ENCODE peak calls at places on chromosomes 2 and 18, in six cellular contexts. One of them, this sample, is unnamed.

GRCh38 chr2:175631247-175631628 is 370.8 kb downstream of the LNPK start:
- DNase-seq in pancreas: no peak
- DNase-seq in fibroblast of pulmonary artery: no peak
- DNase-seq in mammary epithelial cell: peak
- DNase-seq in spleen: no peak
- DNase-seq in fibroblast of mammary gland: peak
- DNase-seq in this sample: peak

GRCh38 chr2:120037995-120038541 is 25.2 kb downstream of the EPB41L5 start:
- DNase-seq in pancreas: no peak
- DNase-seq in mammary epithelial cell: peak
- DNase-seq in fibroblast of mammary gland: peak
- DNase-seq in fibroblast of pulmonary artery: peak
- DNase-seq in spleen: no peak
- DNase-seq in this sample: peak

GRCh38 chr2:208369091-208369490 is 37.5 kb upstream of the PTH2R start:
- DNase-seq in mammary epithelial cell: peak
- DNase-seq in pancreas: no peak
- DNase-seq in fibroblast of mammary gland: peak
- DNase-seq in spleen: no peak
- DNase-seq in fibroblast of pulmonary artery: peak
- DNase-seq in this sample: peak

GRCh38 chr2:100822587-100823248 is 2.8 kb downstream of the NPAS2 start:
- DNase-seq in fibroblast of mammary gland: peak
- DNase-seq in pancreas: peak
- DNase-seq in mammary epithelial cell: peak
- DNase-seq in spleen: no peak
- DNase-seq in fibroblast of pulmonary artery: peak
- DNase-seq in this sample: peak

GRCh38 chr2:240584486-240585031 is 2.0 kb upstream of the CAPN10 start:
- DNase-seq in pancreas: no peak
- DNase-seq in fibroblast of pulmonary artery: peak
- DNase-seq in fibroblast of mammary gland: peak
- DNase-seq in spleen: peak
- DNase-seq in mammary epithelial cell: peak
- DNase-seq in this sample: peak

GRCh38 chr18:46718501-46719341 is 38.1 kb downstream of the ST8SIA5 start:
- DNase-seq in fibroblast of mammary gland: peak
- DNase-seq in fibroblast of pulmonary artery: peak
- DNase-seq in mammary epithelial cell: peak
- DNase-seq in spleen: no peak
- DNase-seq in pancreas: no peak
- DNase-seq in this sample: no peak

GRCh38 chr18:31486165-31486564 is 11.8 kb upstream of the DSG2 start:
- DNase-seq in mammary epithelial cell: peak
- DNase-seq in pancreas: no peak
- DNase-seq in spleen: no peak
- DNase-seq in fibroblast of mammary gland: no peak
- DNase-seq in fibroblast of pulmonary artery: peak
- DNase-seq in this sample: peak

GRCh38 chr2:58834404-58834803 is 593.3 kb upstream of the FANCL start:
- DNase-seq in pancreas: peak
- DNase-seq in spleen: no peak
- DNase-seq in mammary epithelial cell: no peak
- DNase-seq in fibroblast of mammary gland: peak
- DNase-seq in fibroblast of pulmonary artery: peak
- DNase-seq in this sample: peak

GRCh38 chr2:118061135-118061955 is 26.9 kb upstream of the INSIG2 start:
- DNase-seq in fibroblast of mammary gland: peak
- DNase-seq in spleen: no peak
- DNase-seq in pancreas: peak
- DNase-seq in mammary epithelial cell: peak
- DNase-seq in fibroblast of pulmonary artery: peak
- DNase-seq in this sample: peak

GRCh38 chr2:47904903-47905453 is 1.3 kb downstream of the FBXO11 start:
- DNase-seq in pancreas: peak
- DNase-seq in fibroblast of pulmonary artery: no peak
- DNase-seq in fibroblast of mammary gland: no peak
- DNase-seq in mammary epithelial cell: peak
- DNase-seq in spleen: peak
- DNase-seq in this sample: peak

GRCh38 chr2:102103284-102103683 is 39.3 kb upstream of the IL1R1 start:
- DNase-seq in mammary epithelial cell: no peak
- DNase-seq in spleen: no peak
- DNase-seq in fibroblast of mammary gland: no peak
- DNase-seq in fibroblast of pulmonary artery: no peak
- DNase-seq in pancreas: no peak
- DNase-seq in this sample: no peak
- TF ChIP-seq CTCF in mammary epithelial cell: no peak
- TF ChIP-seq CTCF in spleen: no peak
- TF ChIP-seq CTCF in fibroblast of mammary gland: no peak
- TF ChIP-seq CTCF in fibroblast of pulmonary artery: no peak
- TF ChIP-seq CTCF in pancreas: no peak
- TF ChIP-seq CTCF in this sample: no peak

GRCh38 chr2:36663851-36664715 is 32.4 kb upstream of the VIT start:
- DNase-seq in pancreas: peak
- DNase-seq in fibroblast of pulmonary artery: peak
- DNase-seq in mammary epithelial cell: peak
- DNase-seq in fibroblast of mammary gland: peak
- DNase-seq in spleen: no peak
- DNase-seq in this sample: peak
- H3K4me3 ChIP-seq in pancreas: no peak
- H3K4me3 ChIP-seq in fibroblast of pulmonary artery: no peak
- H3K4me3 ChIP-seq in mammary epithelial cell: no peak
- H3K4me3 ChIP-seq in fibroblast of mammary gland: no peak
- H3K4me3 ChIP-seq in spleen: no peak
- H3K4me3 ChIP-seq in this sample: no peak

DNA sequence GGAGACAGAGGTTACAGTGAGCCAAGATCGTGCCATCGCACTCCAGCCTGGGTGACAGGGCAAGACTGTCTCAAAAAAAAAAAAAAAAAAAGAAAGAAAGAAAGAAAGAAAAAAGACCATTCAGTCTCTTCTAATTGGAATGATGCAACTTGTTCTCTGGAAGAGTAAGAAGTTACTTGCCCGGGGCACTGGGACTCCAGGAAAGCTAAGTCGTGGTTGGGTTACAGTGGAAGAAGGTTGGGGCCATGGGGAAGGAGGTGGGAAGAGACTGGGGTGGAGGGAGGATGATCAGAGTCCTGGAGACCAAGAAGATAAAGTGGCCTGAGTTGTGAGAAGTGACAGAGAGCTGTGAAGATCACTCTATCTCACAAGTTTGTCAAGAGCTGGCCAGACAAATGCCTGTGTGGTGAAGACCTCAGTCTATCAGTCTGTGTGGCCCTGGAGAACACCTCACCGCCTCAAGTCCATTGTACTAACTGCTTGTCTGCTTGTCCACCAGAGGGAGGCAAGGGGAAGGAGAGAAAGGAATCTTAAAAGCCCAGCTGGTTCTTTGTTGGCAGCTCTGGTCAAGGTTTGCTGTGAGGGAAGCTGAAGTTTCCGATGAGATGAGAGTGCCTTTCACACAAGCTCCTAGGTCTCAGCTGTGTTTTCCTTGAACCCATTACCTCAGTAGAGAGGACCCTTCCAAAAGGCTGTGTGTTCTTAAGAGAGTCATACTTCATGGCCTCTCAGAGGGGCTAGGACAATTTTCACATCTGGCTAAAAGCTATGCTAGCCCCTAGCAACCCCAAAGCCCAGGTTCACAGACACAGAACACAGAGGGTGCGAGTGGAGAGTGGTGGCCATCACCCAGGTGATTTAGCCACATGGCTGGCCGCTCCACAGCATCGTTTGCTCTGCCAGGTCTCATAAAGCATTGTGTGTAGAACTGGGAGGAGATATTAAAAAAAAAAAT is 72.0 kb upstream of the TMEM178A start:
- DNase-seq in fibroblast of mammary gland: peak
- DNase-seq in fibroblast of pulmonary artery: peak
- DNase-seq in mammary epithelial cell: peak
- DNase-seq in spleen: no peak
- DNase-seq in pancreas: peak
- DNase-seq in this sample: peak
- TF ChIP-seq CTCF in fibroblast of mammary gland: peak
- TF ChIP-seq CTCF in fibroblast of pulmonary artery: peak
- TF ChIP-seq CTCF in mammary epithelial cell: peak
- TF ChIP-seq CTCF in spleen: no peak
- TF ChIP-seq CTCF in pancreas: peak
- TF ChIP-seq CTCF in this sample: peak

GRCh38 chr2:168639501-168639900 is 162.9 kb upstream of the NOSTRIN start:
- DNase-seq in fibroblast of pulmonary artery: peak
- DNase-seq in mammary epithelial cell: peak
- DNase-seq in pancreas: peak
- DNase-seq in spleen: no peak
- DNase-seq in fibroblast of mammary gland: peak
- DNase-seq in this sample: peak
- H3K4me3 ChIP-seq in fibroblast of pulmonary artery: no peak
- H3K4me3 ChIP-seq in mammary epithelial cell: no peak
- H3K4me3 ChIP-seq in pancreas: no peak
- H3K4me3 ChIP-seq in spleen: no peak
- H3K4me3 ChIP-seq in fibroblast of mammary gland: no peak
- H3K4me3 ChIP-seq in this sample: no peak

This sample was measured in epithelial cell of esophagus.